ENCODE peak calls at places on chromosomes 13 and 19, in five cellular contexts. G, L, C, K and W are unnamed samples.

GRCh38 chr19:10126213-10126639 is 6.5 kb upstream of the EIF3G start:
- DNase-seq in L (no peak), G (no peak), K (no peak), C (no peak), W (no peak)

GRCh38 chr13:47945738-47946137 is 55.3 kb downstream of the SUCLA2 start:
- DNase-seq in G (peak; percentile 76), K (no peak), L (peak; percentile 26), C (no peak), W (no peak)

GRCh38 chr19:51242881-51243280 is 8.0 kb upstream of the SIGLECL1 start:
- DNase-seq in L (no peak), G (no peak), C (no peak), K (no peak), W (no peak)

GRCh38 chr19:18020212-18021067 is 12.5 kb downstream of the ARRDC2 start:
- DNase-seq in G (peak; percentile 49), K (no peak), C (no peak), L (peak; percentile 49), W (no peak)

GRCh38 chr13:47004022-47004421 is 107.2 kb upstream of the HTR2A start:
- DNase-seq in K (no peak), L (peak; percentile 12), G (peak; percentile 10), C (no peak), W (no peak)

GRCh38 chr19:10289836-10290438 is at the start of gene ICAM5:
- DNase-seq in C (peak; percentile 70), K (no peak), L (no peak), G (peak; percentile 42), W (no peak)

GRCh38 chr13:43792456-43792855 is 5.7 kb upstream of the ENOX1 start:
- DNase-seq in L (no peak), C (no peak), K (no peak), G (no peak), W (no peak)

GRCh38 chr13:99374169-99374991 is 67.2 kb upstream of the GPR183 start:
- DNase-seq in L (no peak), C (no peak), G (no peak), K (no peak), W (no peak)

GRCh38 chr19:42323852-42324654 is 1.4 kb upstream of the MEGF8 start:
- DNase-seq in K (no peak), C (no peak), L (no peak), G (no peak), W (no peak)

GRCh38 chr19:10226376-10227214 is 4.5 kb downstream of the S1PR2 start:
- DNase-seq in G (peak; percentile 95), C (no peak), K (peak; percentile 22), L (peak; percentile 86), W (no peak)

GRCh38 chr13:99125335-99125915 is 75.2 kb upstream of the UBAC2 start:
- DNase-seq in G (no peak), K (no peak), C (no peak), L (no peak), W (no peak)

GRCh38 chr13:45529758-45530157 is 65.0 kb downstream of the COG3 start:
- DNase-seq in L (no peak), C (no peak), G (no peak), K (no peak), W (no peak)

GRCh38 chr19:50542825-50543428 is 25.3 kb downstream of the LRRC4B start:
- DNase-seq in K (no peak), G (no peak), C (no peak), L (no peak), W (no peak)

GRCh38 chr13:95121516-95121915 is 179.7 kb downstream of the ABCC4 start:
- DNase-seq in G (no peak), K (no peak), L (no peak), C (no peak), W (no peak)

GRCh38 chr13:85772379-85772778 is 26.8 kb downstream of the SLITRK6 start:
- DNase-seq in L (no peak), C (no peak), G (peak; percentile 7), K (no peak), W (no peak)

GRCh38 chr19:341386-342127 is 3.0 kb downstream of the MIER2 start:
- DNase-seq in C (no peak), K (no peak), L (no peak), G (no peak), W (no peak)

GRCh38 chr19:17420267-17420924 is 549 bp downstream of the MVB12A start:
- DNase-seq in L (peak; percentile 46), C (no peak), K (no peak), G (no peak), W (no peak)

GRCh38 chr13:50742353-50742752 is 101.1 kb downstream of the DLEU7 start:
- DNase-seq in G (no peak), L (no peak), C (no peak), K (no peak), W (no peak)

GRCh38 chr13:96817336-96817941 is 176.8 kb downstream of the OXGR1 start:
- DNase-seq in C (no peak), L (peak; percentile 30), G (peak; percentile 10), K (no peak), W (no peak)

GRCh38 chr13:99969368-99969933 is 2.1 kb downstream of the ZIC5 start:
- DNase-seq in C (peak; percentile 28), L (no peak), G (no peak), K (no peak), W (no peak)

GRCh38 chr13:97491452-97491851 is 57.5 kb downstream of the RAP2A start:
- DNase-seq in G (no peak), C (no peak), L (no peak), K (no peak), W (no peak)

GRCh38 chr13:32254416-32254815 is 60.7 kb downstream of the ZAR1L start:
- DNase-seq in L (no peak), C (no peak), K (no peak), G (no peak), W (no peak)
- H3K27ac ChIP-seq in L (no peak overlapping the region), C (no peak overlapping the region), K (no peak overlapping the region), G (no peak overlapping the region), W (peak overlapping the region; percentile 72)

DNA sequence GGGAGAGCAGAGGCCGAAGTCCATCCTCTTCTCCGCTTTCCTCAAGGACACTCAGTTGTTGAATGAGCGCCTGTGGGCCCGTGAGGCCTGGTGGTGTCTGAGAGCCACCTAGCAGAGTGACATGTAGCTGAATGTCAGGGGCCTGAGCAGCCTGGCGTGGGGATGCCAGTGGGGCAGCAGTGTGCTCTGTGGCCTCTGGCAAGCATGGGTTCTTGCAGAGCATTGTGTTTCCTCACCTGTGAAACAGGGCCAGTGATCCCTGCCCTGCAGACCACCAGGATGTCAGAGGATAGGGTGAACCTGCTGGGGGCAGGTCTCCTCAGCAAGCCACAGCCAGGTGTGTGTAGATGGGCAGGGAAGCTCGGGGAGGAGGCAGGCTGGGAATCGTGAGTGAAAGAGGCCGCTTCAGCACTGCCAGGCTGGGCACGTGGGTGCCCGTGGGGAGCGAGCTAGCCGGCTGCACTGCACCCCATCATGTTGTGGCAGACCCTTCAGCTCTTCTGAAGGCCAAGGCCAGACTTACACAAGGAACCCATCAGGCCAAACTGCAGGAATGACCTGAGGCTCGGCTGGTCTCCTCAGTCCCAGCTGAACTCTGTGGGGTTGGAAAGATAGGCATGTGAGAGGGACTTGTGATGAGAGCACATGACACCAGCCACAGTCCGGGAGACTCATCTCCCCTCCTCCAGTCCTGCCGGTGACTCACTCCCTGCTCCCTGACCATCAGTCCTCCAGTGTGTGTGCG is 5.0 kb downstream of the PPP1R37 start:
- DNase-seq in G (peak; percentile 98), C (no peak), K (peak; percentile 54), L (peak; percentile 92), W (peak; percentile 66)
- H3K27ac ChIP-seq in G (peak overlapping the region; percentile 78), C (peak overlapping the region; percentile 48), K (no peak overlapping the region), L (peak overlapping the region; percentile 94), W (peak overlapping the region; percentile 63)

GRCh38 chr19:5977222-5977784 is 637 bp downstream of the RANBP3 start:
- DNase-seq in K (no peak), G (no peak), L (no peak), C (no peak), W (no peak)

GRCh38 chr19:5975388-5975728 is 2.6 kb downstream of the RANBP3 start:
- DNase-seq in K (no peak), L (no peak), C (no peak), G (no peak), W (no peak)

GRCh38 chr19:5974721-5975387 is 3.1 kb downstream of the RANBP3 start:
- DNase-seq in G (peak; percentile 35), L (peak; percentile 85), K (no peak), C (no peak), W (no peak)

GRCh38 chr19:5977785-5978605 is at the start of gene RANBP3:
- DNase-seq in L (peak; percentile 100), K (peak; percentile 89), C (peak; percentile 98), G (peak; percentile 99), W (peak; percentile 91)

DNA sequence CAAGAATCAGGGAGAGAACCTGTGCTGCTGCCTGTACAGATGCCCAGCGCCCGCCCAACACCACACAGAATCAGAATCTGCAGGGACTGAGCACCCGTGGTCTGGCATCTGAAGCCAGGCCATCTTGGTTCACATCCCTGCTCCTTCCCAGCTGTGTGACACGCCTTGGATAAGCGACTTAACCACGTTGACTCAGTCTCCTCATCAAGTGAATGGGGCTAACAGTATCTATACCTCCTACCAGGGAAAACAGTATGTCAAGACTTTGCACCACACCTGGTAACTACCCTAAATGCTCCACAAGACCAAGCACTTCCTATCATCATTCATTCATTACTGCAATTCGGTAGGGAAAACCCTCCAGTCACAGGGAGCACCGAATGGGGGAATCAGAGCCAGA is 1.2 kb downstream of the RANBP3 start:
- DNase-seq in K (no peak), L (no peak), G (no peak), C (no peak), W (no peak)
- H3K27ac ChIP-seq in K (no peak overlapping the region), L (peak overlapping the region; percentile 85), G (peak overlapping the region; percentile 80), C (peak overlapping the region; percentile 48), W (no peak overlapping the region)

GRCh38 chr19:3691372-3691716 is 8.9 kb downstream of the PIP5K1C start:
- DNase-seq in L (no peak), K (no peak), C (no peak), G (no peak), W (no peak)

GRCh38 chr19:3692141-3693029 is 7.9 kb downstream of the PIP5K1C start:
- DNase-seq in G (no peak), K (no peak), L (no peak), C (no peak), W (no peak)

GRCh38 chr19:3691726-3692125 is 8.5 kb downstream of the PIP5K1C start:
- DNase-seq in K (no peak), C (no peak), L (no peak), G (no peak), W (no peak)

GRCh38 chr19:3694361-3695123 is 5.7 kb downstream of the PIP5K1C start:
- DNase-seq in C (no peak), L (no peak), G (no peak), K (no peak), W (no peak)

DNA sequence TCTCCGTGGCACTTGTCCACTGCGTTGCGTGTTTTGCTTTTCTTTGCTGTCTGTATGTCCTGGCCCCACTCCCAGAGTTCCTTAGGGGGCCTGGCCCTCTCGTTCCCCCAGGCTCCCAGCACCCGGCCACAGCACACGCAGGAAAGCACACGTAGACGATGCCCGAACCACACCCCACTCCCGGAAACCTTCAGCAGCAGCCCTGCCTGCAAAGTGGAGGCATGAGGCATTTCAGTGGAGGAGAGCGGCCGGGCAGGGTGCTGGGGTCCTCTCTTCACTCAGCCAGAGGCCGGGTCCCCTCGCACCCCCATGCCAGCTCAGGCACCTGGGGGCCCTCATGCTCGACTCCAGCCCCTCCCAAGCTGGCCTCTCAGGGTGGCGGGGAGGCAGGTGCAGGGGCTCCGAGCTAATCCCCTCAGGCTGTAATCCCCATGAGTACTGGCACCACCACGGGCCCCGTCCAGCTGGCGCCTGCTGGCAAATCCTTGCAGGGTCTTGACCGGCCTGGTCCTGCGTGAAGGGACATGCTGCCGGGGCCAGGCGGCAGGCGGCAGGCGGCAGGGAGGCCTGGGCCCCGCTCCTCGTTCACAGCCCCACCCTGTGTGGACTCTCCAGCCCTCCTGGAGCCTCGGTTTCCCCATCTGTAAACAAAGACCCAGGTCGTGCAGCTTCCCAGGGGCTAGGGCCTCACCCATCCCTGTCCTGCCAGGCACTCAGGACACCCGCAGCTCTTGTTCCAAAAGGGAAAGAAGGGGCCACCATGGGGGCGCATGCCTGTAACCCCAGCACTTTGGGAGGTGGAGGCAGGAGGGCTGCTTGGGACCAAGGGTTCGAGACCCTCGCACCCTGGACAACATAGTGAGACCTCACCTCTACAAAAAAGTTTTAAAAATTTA is 7.0 kb downstream of the PIP5K1C start:
- DNase-seq in L (no peak), G (no peak), C (no peak), K (no peak), W (no peak)
- H3K27ac ChIP-seq in L (no peak overlapping the region), G (no peak overlapping the region), C (no peak overlapping the region), K (no peak overlapping the region), W (no peak overlapping the region)